ENCODE peak calls at places on chromosomes 2 and 18, in five cellular contexts. C is A673, G is Calu3, V is HFF-Myc, L is fibroblast of pulmonary artery. W is an unnamed sample.
A peak's percentile ranks its signal among the peaks of the same experiment; 100 is the strongest.

GRCh38 chr18:43526436-43527150 is 249.3 kb upstream of the SYT4 start:
- DNase-seq in C (no peak), G (no peak), V (no peak), L (no peak), W (no peak)

GRCh38 chr2:216108310-216108966 is 710 bp upstream of the XRCC5 start:
- DNase-seq in C (peak; percentile 41), G (no peak), V (no peak), L (no peak), W (no peak)

GRCh38 chr2:226772389-226773179 is 27.0 kb downstream of the IRS1 start:
- DNase-seq in C (peak; percentile 92), G (no peak), V (no peak), L (peak; percentile 23), W (no peak)

GRCh38 chr18:35117951-35118411 is 76.8 kb downstream of the MAPRE2 start:
- DNase-seq in C (no peak), G (no peak), V (no peak), L (peak; percentile 53), W (peak; percentile 67)

GRCh38 chr2:107633580-107634147 is 193.0 kb upstream of the RGPD4 start:
- DNase-seq in C (peak; percentile 2), G (no peak), V (peak; percentile 14), L (peak; percentile 92), W (peak; percentile 85)

GRCh38 chr2:83561592-83561991 is 897.5 kb downstream of the SUCLG1 start:
- DNase-seq in C (no peak), G (no peak), V (no peak), L (no peak), W (no peak)

GRCh38 chr2:16625759-16626158 is 39.9 kb downstream of the CYRIA start:
- DNase-seq in C (peak; percentile 59), G (no peak), V (no peak), L (no peak), W (no peak)

GRCh38 chr2:8549273-8549922 is 132.5 kb upstream of the ID2 start:
- DNase-seq in C (no peak), G (no peak), V (no peak), L (no peak), W (no peak)

GRCh38 chr2:110865188-110865587 is 132.8 kb downstream of the ACOXL start:
- DNase-seq in C (no peak), G (no peak), V (no peak), L (no peak), W (no peak)

GRCh38 chr2:45241061-45241561 is 231.9 kb upstream of the SIX2 start:
- DNase-seq in C (no peak), G (no peak), V (peak; percentile 40), L (peak; percentile 75), W (peak; percentile 62)

GRCh38 chr2:208545398-208546042 is 138.9 kb downstream of the PTH2R start:
- DNase-seq in C (no peak), G (peak; percentile 29), V (no peak), L (no peak), W (no peak)

GRCh38 chr2:158806941-158807340 is 11.8 kb downstream of the DAPL1 start:
- DNase-seq in C (no peak), G (no peak), V (no peak), L (no peak), W (no peak)

GRCh38 chr2:75592888-75593287 is 32.1 kb upstream of the EVA1A start:
- DNase-seq in C (no peak), G (no peak), V (no peak), L (no peak), W (no peak)

GRCh38 chr2:234249873-234250272 is 199.4 kb downstream of the SPP2 start:
- DNase-seq in C (no peak), G (peak; percentile 25), V (no peak), L (peak; percentile 64), W (peak; percentile 90)

GRCh38 chr18:22504665-22505064 is 87.0 kb upstream of the CTAGE1 start:
- DNase-seq in C (no peak), G (no peak), V (no peak), L (no peak), W (peak; percentile 47)

GRCh38 chr2:225400060-225400511 is 576 bp downstream of the NYAP2 start:
- DNase-seq in C (peak; percentile 48), G (peak; percentile 58), V (peak; percentile 36), L (peak; percentile 60), W (peak; percentile 52)

GRCh38 chr2:199932312-199932855 is 21.3 kb downstream of the C2orf69 start:
- DNase-seq in C (no peak), G (no peak), V (no peak), L (no peak), W (peak; percentile 4)

GRCh38 chr2:230878599-230878965 is 13.8 kb downstream of the ITM2C start:
- DNase-seq in C (no peak), G (no peak), V (no peak), L (no peak), W (no peak)

GRCh38 chr2:120747706-120748105 is 12.0 kb downstream of the GLI2 start:
- DNase-seq in C (no peak), G (no peak), V (no peak), L (no peak), W (no peak)

GRCh38 chr2:120436885-120437603 is 91.1 kb downstream of the INHBB start:
- DNase-seq in C (peak; percentile 26), G (peak; percentile 57), V (peak; percentile 12), L (peak; percentile 25), W (peak; percentile 46)

GRCh38 chr2:120383631-120384477 is 37.9 kb downstream of the INHBB start:
- DNase-seq in C (no peak), G (no peak), V (no peak), L (no peak), W (no peak)

GRCh38 chr18:52716926-52717325 is 376.9 kb downstream of the DCC start:
- DNase-seq in C (no peak), G (no peak), V (no peak), L (peak; percentile 3), W (peak; percentile 22)

GRCh38 chr2:3805120-3805519 is 101.7 kb downstream of the DCDC2C start:
- DNase-seq in C (peak; percentile 61), G (peak; percentile 67), V (no peak), L (no peak), W (no peak)

GRCh38 chr18:76519156-76519549 is 24.1 kb upstream of the ZNF516 start:
- DNase-seq in C (no peak), G (no peak), V (no peak), L (peak; percentile 32), W (no peak)

GRCh38 chr18:9991021-9992000 is 77.5 kb downstream of the VAPA start:
- DNase-seq in C (no peak), G (no peak), V (no peak), L (no peak), W (no peak)

GRCh38 chr2:206217743-206218520 is 56.5 kb upstream of the ZDBF2 start:
- DNase-seq in C (no peak), G (no peak), V (no peak), L (peak; percentile 43), W (peak; percentile 75)

GRCh38 chr2:54618646-54619565 is 104.6 kb upstream of the EML6 start:
- DNase-seq in C (no peak), G (no peak), V (no peak), L (no peak), W (no peak)

GRCh38 chr2:119214453-119214852 is 9.2 kb upstream of the STEAP3 start:
- DNase-seq in C (no peak), G (no peak), V (no peak), L (no peak), W (no peak)

GRCh38 chr18:29172151-29173015 is 995.5 kb upstream of the CDH2 start:
- DNase-seq in C (no peak), G (no peak), V (no peak), L (peak; percentile 46), W (peak; percentile 66)

GRCh38 chr2:157596992-157597681 is 31.5 kb downstream of the ACVR1C start:
- DNase-seq in C (peak; percentile 33), G (peak; percentile 73), V (no peak), L (peak; percentile 20), W (peak; percentile 8)
- TF ChIP-seq CTCF in C (peak; percentile 59), G (no peak), V (no peak), L (peak; percentile 57), W (peak; percentile 48)

DNA sequence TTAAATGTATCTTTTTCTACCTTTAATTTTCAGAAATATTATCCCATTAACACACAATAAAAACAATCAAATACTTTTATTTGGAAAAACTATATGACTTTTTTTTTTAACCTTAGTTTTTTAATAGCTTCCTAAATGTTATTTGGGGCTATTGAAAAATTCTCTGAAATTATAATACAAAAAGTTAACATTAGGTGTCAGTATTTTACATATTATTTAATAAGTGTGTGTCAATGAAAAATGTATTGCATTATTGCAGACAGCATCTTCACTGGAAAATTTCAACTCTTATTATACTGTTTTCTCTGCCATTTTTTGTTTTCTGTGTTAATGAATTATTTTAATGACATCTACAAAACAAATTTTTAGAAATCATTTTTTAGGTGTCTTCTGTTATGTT is 51.1 kb upstream of the ARHGAP15 start:
- DNase-seq in C (no peak), G (no peak), V (no peak), L (no peak), W (no peak)
- TF ChIP-seq CTCF in C (no peak), G (no peak), V (no peak), L (no peak), W (no peak)

GRCh38 chr2:43280994-43281393 is 54.6 kb upstream of the ZFP36L2 start:
- DNase-seq in C (no peak), G (no peak), V (no peak), L (no peak), W (no peak)

GRCh38 chr2:43276962-43277383 is 50.6 kb upstream of the ZFP36L2 start:
- DNase-seq in C (no peak), G (peak; percentile 69), V (no peak), L (no peak), W (no peak)

GRCh38 chr2:43276517-43276931 is 50.1 kb upstream of the ZFP36L2 start:
- DNase-seq in C (no peak), G (no peak), V (no peak), L (no peak), W (no peak)

GRCh38 chr2:43278683-43279220 is 52.3 kb upstream of the ZFP36L2 start:
- DNase-seq in C (no peak), G (no peak), V (no peak), L (no peak), W (no peak)

DNA sequence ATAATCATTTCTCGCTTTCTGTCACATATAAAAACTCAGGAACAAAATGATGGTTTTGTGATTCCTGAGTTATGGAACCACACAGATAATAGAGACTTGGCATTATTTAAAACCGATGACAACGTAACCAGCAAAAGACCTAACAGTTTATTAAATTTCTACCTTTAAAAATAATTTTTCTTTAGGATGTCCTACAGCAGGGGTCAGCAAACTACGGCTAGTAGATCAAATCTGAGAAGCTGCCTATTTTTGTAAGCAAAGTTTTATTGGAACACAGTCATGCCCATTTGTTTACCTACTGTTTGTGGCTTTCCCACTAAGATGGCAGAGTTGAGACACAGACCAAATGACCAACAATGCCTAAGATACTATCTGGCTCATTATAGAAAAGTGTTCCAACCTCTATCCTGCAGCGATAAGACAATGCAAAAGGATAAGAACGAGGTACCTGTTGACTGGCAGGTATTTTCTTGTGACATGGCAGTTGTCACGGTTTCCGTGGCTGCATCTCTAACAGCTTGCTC is 53.0 kb upstream of the ZFP36L2 start:
- DNase-seq in C (no peak), G (no peak), V (no peak), L (no peak), W (no peak)
- TF ChIP-seq CTCF in C (no peak), G (no peak), V (no peak), L (no peak), W (no peak)

DNA sequence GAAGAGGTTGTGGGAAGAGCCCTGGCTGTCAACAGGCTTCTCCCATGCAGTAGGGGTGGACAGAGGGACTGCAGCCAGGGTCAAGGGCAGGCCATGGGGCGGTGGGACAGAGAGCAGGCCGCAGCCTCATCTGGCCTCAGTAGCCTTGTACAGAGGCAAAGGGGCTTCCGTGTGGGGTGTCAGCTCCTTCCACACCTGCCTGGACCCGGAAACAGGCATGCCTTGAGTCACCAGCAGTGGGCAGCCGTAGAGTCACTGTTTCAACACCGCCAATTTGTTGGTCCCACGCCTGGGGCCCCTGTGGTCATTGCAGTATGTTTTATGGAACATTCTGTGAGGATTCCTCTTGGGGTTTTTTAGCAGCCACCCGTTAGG is 173.0 kb downstream of the SMAD7 start:
- DNase-seq in C (no peak), G (no peak), V (no peak), L (peak; percentile 48), W (no peak)
- TF ChIP-seq CTCF in C (no peak), G (no peak), V (no peak), L (peak; percentile 45), W (no peak)

W was measured in AG10803.